ENCODE peak calls at places on chromosomes 11 and 22, in five cellular contexts. K, C, Q, J and E are unnamed samples.

GRCh38 chr11:69172674-69173073 is 16.9 kb downstream of the SMIM38 start:
- DNase-seq in J (no peak), C (peak), Q (no peak), K (no peak), E (peak)

GRCh38 chr11:119094816-119095065 is 6.9 kb downstream of the DPAGT1 start:
- DNase-seq in J (peak), C (peak), Q (peak), K (peak), E (peak)

GRCh38 chr11:86473991-86474833 is 99.5 kb downstream of the CCDC81 start:
- DNase-seq in Q (no peak), J (no peak), C (peak), K (no peak), E (peak)

GRCh38 chr11:56122073-56122472 is at the start of gene OR8H3:
- DNase-seq in J (no peak), Q (no peak), C (no peak), K (no peak), E (no peak)

GRCh38 chr11:65639623-65640482 is 2.0 kb downstream of the SIPA1 start:
- DNase-seq in K (peak), C (no peak), J (peak), Q (no peak), E (peak)

GRCh38 chr11:31535479-31535878 is 25.9 kb downstream of the ELP4 start:
- DNase-seq in C (no peak), J (no peak), Q (no peak), K (no peak), E (no peak)

GRCh38 chr11:68598816-68599653 is 85.3 kb upstream of the GAL start:
- DNase-seq in C (peak), Q (no peak), K (no peak), J (no peak), E (no peak)

GRCh38 chr22:36303874-36304273 is 50.9 kb downstream of the APOL1 start:
- DNase-seq in J (no peak), K (no peak), Q (no peak), C (no peak), E (no peak)

GRCh38 chr11:34235189-34235588 is 122.6 kb downstream of the ABTB2 start:
- DNase-seq in Q (no peak), J (no peak), K (peak), C (no peak), E (no peak)